ENCODE peak calls at places on chromosomes 12 and 14, in six cellular contexts. U is natural killer cell; Q is stimulated activated naive B cell treated with anti-CD40 and anti-IgM and Interleukin-4, amounts not matched to agents 10 μg/mL and 1 μg/mL and 100 μg/mL, for 72 hours; O is activated CD4-positive, alpha-beta T cell treated with anti-CD3 and anti-CD28 coated beads for 36 hours; C is left cardiac atrium; F is activated naive CD8-positive, alpha-beta T cell treated with anti-CD3 and anti-CD28 coated beads, Interleukin-2, amount 50 U/mL, for 24 hours. J is an unnamed sample.

GRCh38 chr14:67426161-67426560 is 14.2 kb upstream of the PLEK2 start:
- ATAC-seq in O (no peak), U (no peak), Q (no peak), F (no peak), C (peak), J (no peak)

GRCh38 chr12:89685363-89685972 is 23.2 kb downstream of the ATP2B1 start:
- ATAC-seq in O (no peak), C (no peak), Q (no peak), U (no peak), F (no peak), J (no peak)

GRCh38 chr12:2613674-2614073 is 181.1 kb upstream of the FKBP4 start:
- ATAC-seq in C (peak), U (no peak), O (peak), F (peak), Q (peak), J (peak)

GRCh38 chr14:65991124-65991523 is 495.0 kb upstream of the CCDC196 start:
- ATAC-seq in O (no peak), Q (no peak), U (no peak), C (peak), F (no peak), J (no peak)

GRCh38 chr12:53696655-53697321 is 20.9 kb upstream of the ATP5MC2 start:
- ATAC-seq in O (no peak), U (no peak), C (peak), F (no peak), Q (no peak), J (no peak)

GRCh38 chr12:52401526-52401925 is 4.6 kb downstream of the KRT82 start:
- ATAC-seq in O (no peak), F (no peak), U (no peak), C (no peak), Q (no peak), J (no peak)

GRCh38 chr12:112001555-112001954 is 11.4 kb downstream of the TMEM116 start:
- ATAC-seq in Q (no peak), U (no peak), O (peak), C (no peak), F (peak), J (no peak)

GRCh38 chr14:68549057-68549421 is 243.8 kb downstream of the ZFP36L1 start:
- ATAC-seq in Q (no peak), U (no peak), O (no peak), C (peak), F (no peak), J (no peak)

GRCh38 chr12:3770891-3771290 is 18.0 kb upstream of the CRACR2A start:
- ATAC-seq in O (no peak), C (no peak), F (no peak), Q (no peak), U (no peak), J (no peak)

GRCh38 chr12:68414988-68415387 is 82.8 kb upstream of the MDM1 start:
- ATAC-seq in U (no peak), F (no peak), C (no peak), O (no peak), Q (peak), J (peak)

GRCh38 chr12:24696800-24697199 is 252.1 kb downstream of the BCAT1 start:
- ATAC-seq in Q (no peak), O (no peak), F (no peak), C (no peak), U (no peak), J (no peak)

GRCh38 chr14:31018057-31018645 is 7.3 kb upstream of the AP4S1 start:
- ATAC-seq in O (no peak), C (peak), U (no peak), F (no peak), Q (no peak), J (no peak)

GRCh38 chr14:72889366-72889765 is 4.5 kb downstream of the DPF3 start:
- ATAC-seq in F (no peak), O (no peak), Q (no peak), U (no peak), C (no peak), J (no peak)

J was measured in stimulated activated memory B cell treated with anti-CD40 and anti-IgM and Interleukin-4, amounts not matched to agents 10 μg/mL and 1 μg/mL and 100 μg/mL, for 72 hours.